ENCODE peak calls at places on chromosomes 1 and 21, in eight cellular contexts. U, Y, D, B, T, Z, A and P are unnamed samples. For H3K4me1, the result is how much of the 10 kb centered on the place peaks cover.

GRCh38 chr1:101174722-101175121 is 62.1 kb upstream of the S1PR1 start:
- DNase-seq in U (no peak), Y (no peak), D (peak), B (peak), T (no peak), Z (no peak), A (no peak), P (no peak)

GRCh38 chr1:6870086-6870485 is 84.8 kb downstream of the CAMTA1 start:
- DNase-seq in U (no peak), Y (no peak), D (no peak), B (no peak), T (no peak), Z (no peak), A (no peak), P (no peak)

GRCh38 chr1:116483481-116484309 is 87.1 kb downstream of the CD58 start:
- DNase-seq in U (no peak), Y (peak), D (no peak), B (no peak), T (peak), Z (no peak), A (no peak), P (no peak)

GRCh38 chr1:9724706-9725476 is 73.4 kb downstream of the PIK3CD start:
- DNase-seq in U (no peak), Y (peak), D (peak), B (peak), T (peak), Z (peak), A (peak), P (peak)

GRCh38 chr1:3644273-3644672 is 5.6 kb downstream of the WRAP73 start:
- DNase-seq in U (no peak), Y (no peak), D (peak), B (no peak), T (no peak), Z (no peak), A (no peak), P (no peak)

GRCh38 chr1:106879538-106879937 is 176.9 kb upstream of the PRMT6 start:
- DNase-seq in U (no peak), Y (peak), D (no peak), B (no peak), T (peak), Z (no peak), A (no peak), P (no peak)

GRCh38 chr1:199176713-199177112 is 537.9 kb downstream of the PTPRC start:
- DNase-seq in U (no peak), Y (no peak), D (no peak), B (no peak), T (no peak), Z (no peak), A (no peak), P (no peak)

GRCh38 chr1:202135221-202135721 is 9.3 kb downstream of the ARL8A start:
- DNase-seq in U (no peak), Y (peak), D (peak), B (peak), T (peak), Z (peak), A (peak), P (peak)

GRCh38 chr1:229139320-229139719 is 131.6 kb upstream of the RAB4A start:
- DNase-seq in U (no peak), Y (no peak), D (no peak), B (no peak), T (no peak), Z (no peak), A (no peak), P (no peak)

GRCh38 chr1:15727866-15728534 is 8.1 kb upstream of the SLC25A34 start:
- DNase-seq in U (no peak), Y (no peak), D (peak), B (no peak), T (no peak), Z (no peak), A (no peak), P (no peak)

GRCh38 chr1:51616903-51617708 is at the start of gene OSBPL9:
- DNase-seq in U (peak), Y (peak), D (peak), B (peak), T (peak), Z (peak), A (peak), P (peak)

GRCh38 chr1:84722794-84723193 is 32.5 kb upstream of the SSX2IP start:
- DNase-seq in U (no peak), Y (no peak), D (no peak), B (no peak), T (no peak), Z (no peak), A (no peak), P (no peak)

GRCh38 chr1:176643536-176643935 is 180.6 kb downstream of the PAPPA2 start:
- DNase-seq in U (no peak), Y (no peak), D (peak), B (peak), T (no peak), Z (no peak), A (no peak), P (no peak)

GRCh38 chr21:46424621-46425020 is 34.1 kb upstream of the DIP2A start:
- DNase-seq in U (no peak), Y (no peak), D (peak), B (no peak), T (no peak), Z (no peak), A (no peak), P (peak)

GRCh38 chr1:13775916-13776315 is 75.9 kb downstream of the PRDM2 start:
- DNase-seq in U (no peak), Y (no peak), D (no peak), B (no peak), T (no peak), Z (no peak), A (no peak), P (no peak)

DNA sequence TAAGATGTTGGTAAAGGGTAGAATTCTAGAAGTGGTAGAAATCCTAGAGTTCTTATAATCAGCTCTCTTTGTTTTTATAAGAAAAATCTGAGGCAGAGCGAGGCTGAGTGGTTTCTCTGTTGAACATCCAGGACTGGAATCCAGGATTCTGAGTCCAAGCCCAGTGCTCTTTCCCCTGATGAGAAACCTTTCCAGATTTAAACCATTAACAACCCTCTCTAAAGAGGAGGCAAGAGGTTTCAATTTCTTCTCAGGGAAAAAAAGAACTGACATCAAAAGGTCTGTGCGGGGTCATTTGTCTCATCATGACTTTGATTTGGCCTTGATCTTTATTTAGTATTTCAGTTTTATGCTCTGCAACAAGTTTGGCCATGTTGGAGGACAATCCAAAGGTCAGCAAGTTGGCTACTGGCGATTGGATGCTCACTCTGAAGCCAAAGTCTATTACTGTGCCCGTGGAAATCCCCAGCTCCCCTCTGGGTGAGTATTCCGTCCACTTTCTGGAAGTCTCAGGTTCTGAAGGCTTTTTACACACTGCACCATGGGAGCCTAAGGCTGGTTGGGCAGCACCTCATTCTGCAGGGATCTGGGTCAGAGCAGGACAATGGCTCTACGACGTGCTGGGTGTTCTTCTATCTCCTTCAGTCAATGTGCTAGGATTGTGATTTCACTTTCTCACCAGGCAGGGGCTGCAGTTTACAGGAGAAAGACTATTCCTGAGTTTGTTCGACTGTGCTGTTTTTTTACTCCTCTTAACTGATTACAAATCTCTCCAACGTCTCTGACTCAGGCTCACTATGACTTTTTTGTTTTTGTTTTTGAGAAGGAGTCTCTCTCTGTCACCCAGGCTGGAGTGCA is 18.9 kb upstream of the CCT8 start:
- DNase-seq in U (no peak), Y (no peak), D (peak), B (peak), T (no peak), Z (no peak), A (no peak), P (no peak)
- H3K4me3 ChIP-seq in U (no peak), Y (no peak), D (no peak), B (no peak), T (no peak), Z (no peak), A (no peak), P (no peak)

GRCh38 chr1:65795311-65795710 is 2.6 kb downstream of the PDE4B start:
- DNase-seq in U (no peak), Y (no peak), D (peak), B (no peak), T (no peak), Z (no peak), A (no peak), P (no peak)

GRCh38 chr1:65804584-65804983 is 11.9 kb downstream of the PDE4B start:
- DNase-seq in U (no peak), Y (no peak), D (no peak), B (no peak), T (no peak), Z (no peak), A (no peak), P (no peak)

GRCh38 chr1:65799601-65800000 is 6.9 kb downstream of the PDE4B start:
- DNase-seq in U (no peak), Y (no peak), D (no peak), B (no peak), T (no peak), Z (no peak), A (no peak), P (no peak)
- H3K4me1 ChIP-seq in U (under half), Y (under half), D (under half), B (under half), T (under half), Z (under half), A (under half), P (under half)

GRCh38 chr1:243312962-243313634 is 57.3 kb downstream of the SDCCAG8 start:
- DNase-seq in U (peak), Y (no peak), D (peak), B (peak), T (no peak), Z (no peak), A (no peak), P (no peak)
- H3K27ac ChIP-seq in U (peak), Y (no peak), D (no peak), B (peak), T (no peak), Z (no peak), A (no peak), P (no peak)

GRCh38 chr21:43849532-43850299 is 15.3 kb upstream of the AGPAT3 start:
- DNase-seq in U (no peak), Y (no peak), D (no peak), B (no peak), T (no peak), Z (no peak), A (no peak), P (no peak)

GRCh38 chr21:43848771-43849170 is 16.3 kb upstream of the AGPAT3 start:
- DNase-seq in U (no peak), Y (no peak), D (no peak), B (no peak), T (no peak), Z (no peak), A (no peak), P (no peak)

GRCh38 chr21:43851593-43851992 is 13.4 kb upstream of the AGPAT3 start:
- DNase-seq in U (no peak), Y (no peak), D (no peak), B (no peak), T (no peak), Z (no peak), A (no peak), P (no peak)

GRCh38 chr21:43853851-43854772 is 10.9 kb upstream of the AGPAT3 start:
- DNase-seq in U (no peak), Y (no peak), D (peak), B (no peak), T (no peak), Z (no peak), A (no peak), P (no peak)

DNA sequence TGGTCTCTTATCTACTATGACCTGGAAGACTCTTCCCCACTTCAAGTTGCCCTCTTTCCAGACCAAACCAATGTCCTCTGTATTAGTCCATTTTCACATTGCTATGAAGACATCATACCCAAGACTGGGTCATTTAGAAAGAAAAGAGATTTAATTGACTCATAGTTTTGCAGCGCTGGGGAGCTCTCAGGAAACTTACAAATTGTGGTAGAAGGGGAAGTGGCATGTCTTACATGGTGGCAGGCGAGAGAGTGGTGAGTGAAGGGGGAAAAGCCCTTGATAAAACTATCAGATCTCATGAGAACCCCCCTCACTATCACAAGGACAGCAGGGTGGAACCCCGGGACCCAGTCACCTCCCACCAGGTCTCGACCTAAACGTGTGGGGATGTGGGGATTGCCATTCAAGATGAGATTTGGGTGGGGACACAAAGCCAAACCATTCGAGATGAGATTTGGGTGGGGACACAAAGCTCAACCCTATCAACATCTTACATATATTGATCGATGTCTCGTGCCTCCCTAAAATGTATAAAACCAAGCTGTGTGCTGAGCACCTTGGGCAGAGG is 14.2 kb upstream of the AGPAT3 start:
- DNase-seq in U (no peak), Y (no peak), D (no peak), B (no peak), T (no peak), Z (no peak), A (no peak), P (no peak)
- H3K4me3 ChIP-seq in U (no peak), Y (no peak), D (no peak), B (no peak), T (no peak), Z (no peak), A (no peak), P (no peak)

GRCh38 chr1:153536618-153537375 is 1.0 kb upstream of the S100A6 start:
- DNase-seq in U (no peak), Y (no peak), D (no peak), B (no peak), T (no peak), Z (no peak), A (peak), P (no peak)

GRCh38 chr1:153535664-153536585 is at the start of gene S100A6:
- DNase-seq in U (no peak), Y (peak), D (peak), B (peak), T (peak), Z (no peak), A (peak), P (peak)

GRCh38 chr1:153539395-153540093 is 1.2 kb downstream of the S100A5 start:
- DNase-seq in U (no peak), Y (no peak), D (no peak), B (no peak), T (no peak), Z (no peak), A (no peak), P (no peak)

GRCh38 chr1:153538315-153538821 is 2.4 kb downstream of the S100A5 start:
- DNase-seq in U (no peak), Y (no peak), D (no peak), B (no peak), T (no peak), Z (peak), A (no peak), P (no peak)

GRCh38 chr1:153537376-153537730 is 1.6 kb upstream of the S100A6 start:
- DNase-seq in U (no peak), Y (no peak), D (no peak), B (no peak), T (no peak), Z (no peak), A (no peak), P (no peak)
- H3K4me1 ChIP-seq in U (under half), Y (under half), D (under half), B (half or more), T (under half), Z (half or more), A (half or more), P (half or more)

GRCh38 chr1:230299148-230300006 is 126.8 kb downstream of the PGBD5 start:
- DNase-seq in U (no peak), Y (no peak), D (peak), B (no peak), T (no peak), Z (no peak), A (no peak), P (no peak)
- H3K27ac ChIP-seq in U (no peak), Y (no peak), D (no peak), B (no peak), T (no peak), Z (no peak), A (no peak), P (no peak)

DNA sequence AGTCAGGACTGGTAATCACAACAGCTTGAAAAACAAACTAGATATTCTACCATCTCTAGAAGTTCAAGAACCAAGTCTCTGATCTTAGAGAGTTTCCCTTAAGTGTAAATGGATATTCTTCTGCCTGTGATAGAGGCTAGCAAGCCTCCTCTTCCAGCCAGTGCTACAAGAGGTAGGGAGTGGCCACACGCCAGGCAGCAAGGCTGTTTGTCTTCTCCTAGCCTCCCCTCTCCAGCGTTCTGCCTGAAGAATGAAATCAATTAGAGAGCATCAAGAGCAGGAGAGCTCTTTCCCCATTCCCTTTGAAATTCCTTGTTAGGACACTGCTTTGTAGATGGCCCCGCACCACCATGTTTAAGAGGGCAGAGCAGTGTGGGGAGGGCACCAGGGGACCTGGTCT is 19.3 kb upstream of the RAP1A start:
- DNase-seq in U (no peak), Y (no peak), D (no peak), B (no peak), T (no peak), Z (no peak), A (no peak), P (no peak)
- H3K4me3 ChIP-seq in U (peak), Y (no peak), D (no peak), B (no peak), T (no peak), Z (no peak), A (no peak), P (no peak)